ENCODE peak calls at places on chromosomes 7 and 10, in ten cellular contexts. One of them, this sample, is unnamed.

GRCh38 chr7:133561361-133561760 is 308.5 kb downstream of the EXOC4 start:
- DNase-seq in HepG2: no peak
- DNase-seq in fibroblast of lung: no peak
- DNase-seq in CD8-positive, alpha-beta memory T cell: no peak
- DNase-seq in CD4-positive, alpha-beta memory T cell: no peak
- DNase-seq in OCI-LY7: no peak
- DNase-seq in pancreas: no peak
- DNase-seq in adipocyte: peak
- DNase-seq in kidney epithelial cell: no peak
- DNase-seq in psoas muscle: no peak
- DNase-seq in this sample: no peak

GRCh38 chr7:25037325-25037724 is 57.3 kb upstream of the OSBPL3 start:
- DNase-seq in HepG2: no peak
- DNase-seq in fibroblast of lung: no peak
- DNase-seq in CD8-positive, alpha-beta memory T cell: no peak
- DNase-seq in CD4-positive, alpha-beta memory T cell: no peak
- DNase-seq in OCI-LY7: no peak
- DNase-seq in pancreas: no peak
- DNase-seq in adipocyte: no peak
- DNase-seq in kidney epithelial cell: no peak
- DNase-seq in psoas muscle: no peak
- DNase-seq in this sample: no peak

GRCh38 chr10:63711866-63712716 is 190.9 kb downstream of the REEP3 start:
- DNase-seq in HepG2: peak
- DNase-seq in fibroblast of lung: peak
- DNase-seq in CD8-positive, alpha-beta memory T cell: no peak
- DNase-seq in CD4-positive, alpha-beta memory T cell: no peak
- DNase-seq in OCI-LY7: no peak
- DNase-seq in pancreas: peak
- DNase-seq in adipocyte: peak
- DNase-seq in kidney epithelial cell: peak
- DNase-seq in psoas muscle: peak
- DNase-seq in this sample: peak

GRCh38 chr10:13890233-13890616 is 303.5 kb downstream of the PRPF18 start:
- DNase-seq in HepG2: no peak
- DNase-seq in fibroblast of lung: no peak
- DNase-seq in CD8-positive, alpha-beta memory T cell: no peak
- DNase-seq in CD4-positive, alpha-beta memory T cell: no peak
- DNase-seq in OCI-LY7: no peak
- DNase-seq in pancreas: no peak
- DNase-seq in adipocyte: no peak
- DNase-seq in kidney epithelial cell: no peak
- DNase-seq in psoas muscle: no peak
- DNase-seq in this sample: no peak

GRCh38 chr10:114779803-114780609 is 41.6 kb upstream of the FHIP2A start:
- DNase-seq in HepG2: peak
- DNase-seq in fibroblast of lung: peak
- DNase-seq in CD8-positive, alpha-beta memory T cell: no peak
- DNase-seq in CD4-positive, alpha-beta memory T cell: no peak
- DNase-seq in OCI-LY7: no peak
- DNase-seq in pancreas: no peak
- DNase-seq in adipocyte: peak
- DNase-seq in kidney epithelial cell: peak
- DNase-seq in psoas muscle: no peak
- DNase-seq in this sample: no peak

GRCh38 chr10:79559726-79560125 is 481 bp downstream of the SFTPA2 start:
- DNase-seq in HepG2: no peak
- DNase-seq in fibroblast of lung: no peak
- DNase-seq in CD8-positive, alpha-beta memory T cell: no peak
- DNase-seq in CD4-positive, alpha-beta memory T cell: no peak
- DNase-seq in OCI-LY7: no peak
- DNase-seq in pancreas: no peak
- DNase-seq in adipocyte: peak
- DNase-seq in kidney epithelial cell: peak
- DNase-seq in psoas muscle: no peak
- DNase-seq in this sample: no peak

GRCh38 chr7:1695800-1696454 is 25.9 kb downstream of the ELFN1 start:
- DNase-seq in HepG2: no peak
- DNase-seq in fibroblast of lung: no peak
- DNase-seq in CD8-positive, alpha-beta memory T cell: no peak
- DNase-seq in CD4-positive, alpha-beta memory T cell: no peak
- DNase-seq in OCI-LY7: no peak
- DNase-seq in pancreas: peak
- DNase-seq in adipocyte: no peak
- DNase-seq in kidney epithelial cell: no peak
- DNase-seq in psoas muscle: no peak
- DNase-seq in this sample: no peak

GRCh38 chr10:124105594-124105993 is 12.2 kb upstream of the CHST15 start:
- DNase-seq in HepG2: no peak
- DNase-seq in fibroblast of lung: peak
- DNase-seq in CD8-positive, alpha-beta memory T cell: no peak
- DNase-seq in CD4-positive, alpha-beta memory T cell: no peak
- DNase-seq in OCI-LY7: peak
- DNase-seq in pancreas: no peak
- DNase-seq in adipocyte: no peak
- DNase-seq in kidney epithelial cell: no peak
- DNase-seq in psoas muscle: no peak
- DNase-seq in this sample: no peak

GRCh38 chr10:89346264-89346971 is 18.6 kb downstream of the IFIT3 start:
- DNase-seq in HepG2: peak
- DNase-seq in fibroblast of lung: peak
- DNase-seq in CD8-positive, alpha-beta memory T cell: no peak
- DNase-seq in CD4-positive, alpha-beta memory T cell: no peak
- DNase-seq in OCI-LY7: no peak
- DNase-seq in pancreas: no peak
- DNase-seq in adipocyte: peak
- DNase-seq in kidney epithelial cell: no peak
- DNase-seq in psoas muscle: no peak
- DNase-seq in this sample: no peak

GRCh38 chr10:10794056-10794455 is 223.6 kb upstream of the CELF2 start:
- DNase-seq in HepG2: no peak
- DNase-seq in fibroblast of lung: no peak
- DNase-seq in CD8-positive, alpha-beta memory T cell: no peak
- DNase-seq in CD4-positive, alpha-beta memory T cell: no peak
- DNase-seq in OCI-LY7: no peak
- DNase-seq in pancreas: no peak
- DNase-seq in adipocyte: no peak
- DNase-seq in kidney epithelial cell: no peak
- DNase-seq in psoas muscle: no peak
- DNase-seq in this sample: no peak

GRCh38 chr10:23826399-23826798 is 382.5 kb upstream of the KIAA1217 start:
- DNase-seq in HepG2: peak
- DNase-seq in fibroblast of lung: no peak
- DNase-seq in CD8-positive, alpha-beta memory T cell: no peak
- DNase-seq in CD4-positive, alpha-beta memory T cell: no peak
- DNase-seq in OCI-LY7: no peak
- DNase-seq in pancreas: no peak
- DNase-seq in adipocyte: peak
- DNase-seq in kidney epithelial cell: peak
- DNase-seq in psoas muscle: no peak
- DNase-seq in this sample: no peak

GRCh38 chr7:98619450-98620321 is 2.6 kb downstream of the NPTX2 start:
- DNase-seq in HepG2: peak
- DNase-seq in fibroblast of lung: no peak
- DNase-seq in CD8-positive, alpha-beta memory T cell: no peak
- DNase-seq in CD4-positive, alpha-beta memory T cell: no peak
- DNase-seq in OCI-LY7: no peak
- DNase-seq in pancreas: peak
- DNase-seq in adipocyte: peak
- DNase-seq in kidney epithelial cell: no peak
- DNase-seq in psoas muscle: no peak
- DNase-seq in this sample: no peak
- H3K4me3 ChIP-seq in HepG2: peak
- H3K4me3 ChIP-seq in fibroblast of lung: no peak
- H3K4me3 ChIP-seq in CD8-positive, alpha-beta memory T cell: no peak
- H3K4me3 ChIP-seq in CD4-positive, alpha-beta memory T cell: no peak
- H3K4me3 ChIP-seq in OCI-LY7: no peak
- H3K4me3 ChIP-seq in pancreas: peak
- H3K4me3 ChIP-seq in adipocyte: peak
- H3K4me3 ChIP-seq in kidney epithelial cell: no peak
- H3K4me3 ChIP-seq in psoas muscle: no peak
- H3K4me3 ChIP-seq in this sample: no peak

GRCh38 chr7:80134105-80134535 is 511 bp upstream of the GNAI1 start:
- DNase-seq in HepG2: no peak
- DNase-seq in fibroblast of lung: no peak
- DNase-seq in CD8-positive, alpha-beta memory T cell: no peak
- DNase-seq in CD4-positive, alpha-beta memory T cell: no peak
- DNase-seq in OCI-LY7: no peak
- DNase-seq in pancreas: no peak
- DNase-seq in adipocyte: no peak
- DNase-seq in kidney epithelial cell: no peak
- DNase-seq in psoas muscle: no peak
- DNase-seq in this sample: no peak

GRCh38 chr7:80134536-80135305 is at the start of gene GNAI1:
- DNase-seq in HepG2: peak
- DNase-seq in fibroblast of lung: peak
- DNase-seq in CD8-positive, alpha-beta memory T cell: no peak
- DNase-seq in CD4-positive, alpha-beta memory T cell: no peak
- DNase-seq in OCI-LY7: no peak
- DNase-seq in pancreas: peak
- DNase-seq in adipocyte: peak
- DNase-seq in kidney epithelial cell: peak
- DNase-seq in psoas muscle: peak
- DNase-seq in this sample: no peak

GRCh38 chr7:80137410-80137809 is 2.8 kb downstream of the GNAI1 start:
- DNase-seq in HepG2: no peak
- DNase-seq in fibroblast of lung: no peak
- DNase-seq in CD8-positive, alpha-beta memory T cell: no peak
- DNase-seq in CD4-positive, alpha-beta memory T cell: no peak
- DNase-seq in OCI-LY7: no peak
- DNase-seq in pancreas: no peak
- DNase-seq in adipocyte: no peak
- DNase-seq in kidney epithelial cell: no peak
- DNase-seq in psoas muscle: no peak
- DNase-seq in this sample: no peak

GRCh38 chr7:80135306-80136104 is 874 bp downstream of the GNAI1 start:
- DNase-seq in HepG2: no peak
- DNase-seq in fibroblast of lung: peak
- DNase-seq in CD8-positive, alpha-beta memory T cell: no peak
- DNase-seq in CD4-positive, alpha-beta memory T cell: peak
- DNase-seq in OCI-LY7: no peak
- DNase-seq in pancreas: no peak
- DNase-seq in adipocyte: peak
- DNase-seq in kidney epithelial cell: no peak
- DNase-seq in psoas muscle: peak
- DNase-seq in this sample: no peak

GRCh38 chr7:80136276-80137045 is 1.8 kb downstream of the GNAI1 start:
- DNase-seq in HepG2: no peak
- DNase-seq in fibroblast of lung: peak
- DNase-seq in CD8-positive, alpha-beta memory T cell: no peak
- DNase-seq in CD4-positive, alpha-beta memory T cell: no peak
- DNase-seq in OCI-LY7: no peak
- DNase-seq in pancreas: no peak
- DNase-seq in adipocyte: peak
- DNase-seq in kidney epithelial cell: no peak
- DNase-seq in psoas muscle: no peak
- DNase-seq in this sample: no peak
- H3K4me3 ChIP-seq in HepG2: peak
- H3K4me3 ChIP-seq in fibroblast of lung: peak
- H3K4me3 ChIP-seq in CD8-positive, alpha-beta memory T cell: no peak
- H3K4me3 ChIP-seq in CD4-positive, alpha-beta memory T cell: no peak
- H3K4me3 ChIP-seq in OCI-LY7: no peak
- H3K4me3 ChIP-seq in pancreas: peak
- H3K4me3 ChIP-seq in adipocyte: peak
- H3K4me3 ChIP-seq in kidney epithelial cell: peak
- H3K4me3 ChIP-seq in psoas muscle: peak
- H3K4me3 ChIP-seq in this sample: peak

DNA sequence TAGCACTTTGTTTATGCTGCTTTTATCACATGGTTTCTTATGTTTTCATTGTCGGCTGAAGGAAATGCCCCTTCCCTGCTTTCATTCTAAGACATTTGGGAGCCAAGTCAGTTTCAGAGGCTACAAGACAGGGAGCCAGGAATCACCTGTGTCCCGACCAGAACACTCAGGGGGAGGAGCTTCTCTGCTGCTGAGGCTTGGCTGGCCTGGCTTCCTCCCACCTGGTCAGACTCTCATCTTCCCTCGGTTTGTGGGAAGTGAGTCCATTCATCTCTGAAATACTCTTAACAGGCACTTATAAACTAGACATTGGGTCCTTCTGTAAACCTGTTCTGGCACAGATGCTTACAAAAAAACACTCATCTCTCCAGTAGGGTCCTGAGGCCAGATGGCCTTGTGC is 19.6 kb upstream of the GOLGA7B start:
- DNase-seq in HepG2: no peak
- DNase-seq in fibroblast of lung: no peak
- DNase-seq in CD8-positive, alpha-beta memory T cell: no peak
- DNase-seq in CD4-positive, alpha-beta memory T cell: no peak
- DNase-seq in OCI-LY7: no peak
- DNase-seq in pancreas: no peak
- DNase-seq in adipocyte: no peak
- DNase-seq in kidney epithelial cell: no peak
- DNase-seq in psoas muscle: no peak
- DNase-seq in this sample: no peak
- H3K4me3 ChIP-seq in HepG2: no peak
- H3K4me3 ChIP-seq in fibroblast of lung: no peak
- H3K4me3 ChIP-seq in CD8-positive, alpha-beta memory T cell: no peak
- H3K4me3 ChIP-seq in CD4-positive, alpha-beta memory T cell: no peak
- H3K4me3 ChIP-seq in OCI-LY7: no peak
- H3K4me3 ChIP-seq in pancreas: no peak
- H3K4me3 ChIP-seq in adipocyte: no peak
- H3K4me3 ChIP-seq in kidney epithelial cell: no peak
- H3K4me3 ChIP-seq in psoas muscle: no peak
- H3K4me3 ChIP-seq in this sample: no peak

DNA sequence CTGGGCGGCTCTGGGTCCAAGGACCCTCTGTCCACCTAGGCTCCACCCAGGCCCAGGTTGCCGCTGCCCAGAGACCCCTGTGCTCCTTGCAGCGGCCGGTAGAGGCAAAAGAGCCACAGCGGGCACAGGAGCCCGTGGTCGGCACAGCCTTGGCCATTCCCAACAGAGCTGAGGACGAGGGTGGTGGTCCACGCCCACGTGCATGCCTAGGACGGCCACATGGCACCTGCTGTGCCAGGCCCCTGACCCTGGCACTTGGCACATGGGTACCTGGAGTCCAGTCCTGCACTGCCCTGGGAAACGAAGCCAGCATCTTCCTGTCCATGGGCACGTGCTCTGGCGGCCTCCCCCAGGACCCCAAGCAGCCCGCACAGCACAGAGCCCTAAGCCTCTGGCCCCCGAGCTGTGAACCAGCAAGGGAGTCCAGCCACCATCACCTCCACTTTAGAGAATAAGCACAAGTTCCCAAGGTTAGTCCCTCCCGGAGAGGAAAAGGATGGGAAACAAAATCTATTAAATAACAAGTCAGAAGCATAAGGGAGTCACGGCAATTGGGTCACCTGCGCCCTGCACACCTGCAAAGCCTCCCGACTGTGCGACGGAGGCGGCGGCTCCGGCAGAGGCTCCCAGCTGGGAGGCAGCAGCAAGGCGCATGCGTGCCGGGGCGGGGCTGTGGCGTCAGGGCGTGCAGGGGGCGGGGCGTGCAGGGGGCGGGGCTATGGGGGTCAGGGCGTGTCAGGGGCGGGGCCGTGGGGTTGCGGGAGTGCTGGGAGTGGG is 59.1 kb downstream of the STK32C start:
- DNase-seq in HepG2: no peak
- DNase-seq in fibroblast of lung: no peak
- DNase-seq in CD8-positive, alpha-beta memory T cell: peak
- DNase-seq in CD4-positive, alpha-beta memory T cell: peak
- DNase-seq in OCI-LY7: peak
- DNase-seq in pancreas: peak
- DNase-seq in adipocyte: peak
- DNase-seq in kidney epithelial cell: no peak
- DNase-seq in psoas muscle: peak
- DNase-seq in this sample: no peak
- H3K4me3 ChIP-seq in HepG2: no peak
- H3K4me3 ChIP-seq in fibroblast of lung: no peak
- H3K4me3 ChIP-seq in CD8-positive, alpha-beta memory T cell: peak
- H3K4me3 ChIP-seq in CD4-positive, alpha-beta memory T cell: no peak
- H3K4me3 ChIP-seq in OCI-LY7: peak
- H3K4me3 ChIP-seq in pancreas: peak
- H3K4me3 ChIP-seq in adipocyte: peak
- H3K4me3 ChIP-seq in kidney epithelial cell: peak
- H3K4me3 ChIP-seq in psoas muscle: peak
- H3K4me3 ChIP-seq in this sample: peak